ENCODE peak calls at places on chromosome 6, in four cellular contexts. One of them, this sample, is unnamed.

GRCh38 chr6:34671801-34672656 is 24.5 kb downstream of the ILRUN start:
- DNase-seq in mucosa of gallbladder: no peak
- DNase-seq in Panc1: no peak
- DNase-seq in HFFc6: peak
- DNase-seq in this sample: no peak

GRCh38 chr6:14930366-14930989 is 315.4 kb upstream of the JARID2 start:
- DNase-seq in mucosa of gallbladder: no peak
- DNase-seq in Panc1: no peak
- DNase-seq in HFFc6: no peak
- DNase-seq in this sample: no peak

GRCh38 chr6:129748212-129748900 is 38.4 kb upstream of the ARHGAP18 start:
- DNase-seq in mucosa of gallbladder: no peak
- DNase-seq in Panc1: no peak
- DNase-seq in HFFc6: no peak
- DNase-seq in this sample: no peak

GRCh38 chr6:105573138-105573537 is 170.3 kb upstream of the PREP start:
- DNase-seq in mucosa of gallbladder: no peak
- DNase-seq in Panc1: no peak
- DNase-seq in HFFc6: no peak
- DNase-seq in this sample: no peak

GRCh38 chr6:30689022-30689865 is 1.5 kb downstream of the NRM start:
- DNase-seq in mucosa of gallbladder: no peak
- DNase-seq in Panc1: no peak
- DNase-seq in HFFc6: no peak
- DNase-seq in this sample: no peak

GRCh38 chr6:36131517-36132220 is 1.4 kb downstream of the MAPK13 start:
- DNase-seq in mucosa of gallbladder: peak
- DNase-seq in Panc1: no peak
- DNase-seq in HFFc6: peak
- DNase-seq in this sample: peak

GRCh38 chr6:30411515-30412207 is 66.7 kb downstream of the RPP21 start:
- DNase-seq in mucosa of gallbladder: peak
- DNase-seq in Panc1: peak
- DNase-seq in HFFc6: peak
- DNase-seq in this sample: no peak

GRCh38 chr6:43798688-43799444 is 28.9 kb downstream of the VEGFA start:
- DNase-seq in mucosa of gallbladder: peak
- DNase-seq in Panc1: peak
- DNase-seq in HFFc6: peak
- DNase-seq in this sample: no peak

GRCh38 chr6:159094444-159095252 is 49.9 kb upstream of the TAGAP start:
- DNase-seq in mucosa of gallbladder: no peak
- DNase-seq in Panc1: no peak
- DNase-seq in HFFc6: no peak
- DNase-seq in this sample: no peak

GRCh38 chr6:149497365-149497764 is 12.6 kb upstream of the ZC3H12D start:
- DNase-seq in mucosa of gallbladder: no peak
- DNase-seq in Panc1: no peak
- DNase-seq in HFFc6: no peak
- DNase-seq in this sample: no peak

GRCh38 chr6:170286246-170286933 is 4.5 kb downstream of the DLL1 start:
- DNase-seq in mucosa of gallbladder: no peak
- DNase-seq in Panc1: no peak
- DNase-seq in HFFc6: no peak
- DNase-seq in this sample: no peak

GRCh38 chr6:113856011-113856551 is 1.1 kb upstream of the MARCKS start:
- DNase-seq in mucosa of gallbladder: peak
- DNase-seq in Panc1: no peak
- DNase-seq in HFFc6: peak
- DNase-seq in this sample: peak

GRCh38 chr6:91376686-91377085 is 789.8 kb upstream of the MAP3K7 start:
- DNase-seq in mucosa of gallbladder: peak
- DNase-seq in Panc1: no peak
- DNase-seq in HFFc6: no peak
- DNase-seq in this sample: no peak

GRCh38 chr6:102936959-102937358 is 1543.5 kb downstream of the GRIK2 start:
- DNase-seq in mucosa of gallbladder: no peak
- DNase-seq in Panc1: no peak
- DNase-seq in HFFc6: no peak
- DNase-seq in this sample: no peak

GRCh38 chr6:7538484-7538883 is 3.0 kb upstream of the DSP start:
- DNase-seq in mucosa of gallbladder: no peak
- DNase-seq in Panc1: no peak
- DNase-seq in HFFc6: no peak
- DNase-seq in this sample: no peak

GRCh38 chr6:25156123-25156522 is 123.1 kb upstream of the CARMIL1 start:
- DNase-seq in mucosa of gallbladder: no peak
- DNase-seq in Panc1: no peak
- DNase-seq in HFFc6: no peak
- DNase-seq in this sample: no peak

GRCh38 chr6:109820706-109821350 is 129.7 kb downstream of the FIG4 start:
- DNase-seq in mucosa of gallbladder: no peak
- DNase-seq in Panc1: no peak
- DNase-seq in HFFc6: no peak
- DNase-seq in this sample: no peak

GRCh38 chr6:33320315-33321181 is 3.0 kb upstream of the ZBTB22 start:
- DNase-seq in mucosa of gallbladder: no peak
- DNase-seq in Panc1: no peak
- DNase-seq in HFFc6: peak
- DNase-seq in this sample: no peak

GRCh38 chr6:28597924-28598323 is 72.2 kb downstream of the GPX5 start:
- DNase-seq in mucosa of gallbladder: no peak
- DNase-seq in Panc1: peak
- DNase-seq in HFFc6: no peak
- DNase-seq in this sample: no peak

GRCh38 chr6:101398716-101399626 is 5.5 kb downstream of the GRIK2 start:
- DNase-seq in mucosa of gallbladder: no peak
- DNase-seq in Panc1: no peak
- DNase-seq in HFFc6: no peak
- DNase-seq in this sample: no peak

This sample was measured in HuH-7.